ENCODE peak calls at places on chromosome 6, in ten cellular contexts. One of them, this sample, is unnamed.

GRCh38 chr6:97626586-97627441 is 343.8 kb upstream of the MMS22L start:
- DNase-seq in stimulated activated CD4-positive, alpha-beta T cell treated with anti-CD3 and anti-CD28 coated beads, Interleukin-4, amount 100 ng/mL, for 24 hours: no peak
- DNase-seq in GM12864: no peak
- DNase-seq in IMR-90: peak
- DNase-seq in EH: no peak
- DNase-seq in iPS-NIHi11: no peak
- DNase-seq in Right ventricle myocardium inferior: no peak
- DNase-seq in endothelial cell of umbilical vein: no peak
- DNase-seq in effector CD4-positive, alpha-beta T cell: no peak
- DNase-seq in ACHN: peak
- DNase-seq in this sample: no peak

GRCh38 chr6:101402618-101403002 is 9.1 kb downstream of the GRIK2 start:
- DNase-seq in stimulated activated CD4-positive, alpha-beta T cell treated with anti-CD3 and anti-CD28 coated beads, Interleukin-4, amount 100 ng/mL, for 24 hours: no peak
- DNase-seq in GM12864: no peak
- DNase-seq in IMR-90: no peak
- DNase-seq in EH: peak
- DNase-seq in iPS-NIHi11: peak
- DNase-seq in Right ventricle myocardium inferior: no peak
- DNase-seq in endothelial cell of umbilical vein: no peak
- DNase-seq in effector CD4-positive, alpha-beta T cell: no peak
- DNase-seq in ACHN: no peak
- DNase-seq in this sample: no peak

GRCh38 chr6:151016107-151016506 is 150.6 kb downstream of the MTHFD1L start:
- DNase-seq in stimulated activated CD4-positive, alpha-beta T cell treated with anti-CD3 and anti-CD28 coated beads, Interleukin-4, amount 100 ng/mL, for 24 hours: no peak
- DNase-seq in GM12864: no peak
- DNase-seq in IMR-90: no peak
- DNase-seq in EH: no peak
- DNase-seq in iPS-NIHi11: no peak
- DNase-seq in Right ventricle myocardium inferior: no peak
- DNase-seq in endothelial cell of umbilical vein: no peak
- DNase-seq in effector CD4-positive, alpha-beta T cell: no peak
- DNase-seq in ACHN: no peak
- DNase-seq in this sample: no peak

GRCh38 chr6:7978736-7979135 is 68.1 kb upstream of the TXNDC5 start:
- DNase-seq in stimulated activated CD4-positive, alpha-beta T cell treated with anti-CD3 and anti-CD28 coated beads, Interleukin-4, amount 100 ng/mL, for 24 hours: no peak
- DNase-seq in GM12864: peak
- DNase-seq in IMR-90: no peak
- DNase-seq in EH: no peak
- DNase-seq in iPS-NIHi11: no peak
- DNase-seq in Right ventricle myocardium inferior: no peak
- DNase-seq in endothelial cell of umbilical vein: no peak
- DNase-seq in effector CD4-positive, alpha-beta T cell: no peak
- DNase-seq in ACHN: peak
- DNase-seq in this sample: no peak

GRCh38 chr6:44332585-44332984 is 9.9 kb upstream of the SPATS1 start:
- DNase-seq in stimulated activated CD4-positive, alpha-beta T cell treated with anti-CD3 and anti-CD28 coated beads, Interleukin-4, amount 100 ng/mL, for 24 hours: no peak
- DNase-seq in GM12864: no peak
- DNase-seq in IMR-90: peak
- DNase-seq in EH: peak
- DNase-seq in iPS-NIHi11: no peak
- DNase-seq in Right ventricle myocardium inferior: no peak
- DNase-seq in endothelial cell of umbilical vein: no peak
- DNase-seq in effector CD4-positive, alpha-beta T cell: no peak
- DNase-seq in ACHN: no peak
- DNase-seq in this sample: no peak

GRCh38 chr6:104768906-104769305 is 90.8 kb downstream of the HACE1 start:
- DNase-seq in stimulated activated CD4-positive, alpha-beta T cell treated with anti-CD3 and anti-CD28 coated beads, Interleukin-4, amount 100 ng/mL, for 24 hours: no peak
- DNase-seq in GM12864: no peak
- DNase-seq in IMR-90: no peak
- DNase-seq in EH: no peak
- DNase-seq in iPS-NIHi11: no peak
- DNase-seq in Right ventricle myocardium inferior: no peak
- DNase-seq in endothelial cell of umbilical vein: no peak
- DNase-seq in effector CD4-positive, alpha-beta T cell: no peak
- DNase-seq in ACHN: no peak
- DNase-seq in this sample: no peak

GRCh38 chr6:34179106-34179720 is 33.3 kb upstream of the GRM4 start:
- DNase-seq in stimulated activated CD4-positive, alpha-beta T cell treated with anti-CD3 and anti-CD28 coated beads, Interleukin-4, amount 100 ng/mL, for 24 hours: no peak
- DNase-seq in GM12864: no peak
- DNase-seq in IMR-90: no peak
- DNase-seq in EH: no peak
- DNase-seq in iPS-NIHi11: no peak
- DNase-seq in Right ventricle myocardium inferior: no peak
- DNase-seq in endothelial cell of umbilical vein: no peak
- DNase-seq in effector CD4-positive, alpha-beta T cell: no peak
- DNase-seq in ACHN: no peak
- DNase-seq in this sample: no peak

GRCh38 chr6:144377586-144377985 is 92.5 kb downstream of the UTRN start:
- DNase-seq in stimulated activated CD4-positive, alpha-beta T cell treated with anti-CD3 and anti-CD28 coated beads, Interleukin-4, amount 100 ng/mL, for 24 hours: no peak
- DNase-seq in GM12864: no peak
- DNase-seq in IMR-90: peak
- DNase-seq in EH: peak
- DNase-seq in iPS-NIHi11: no peak
- DNase-seq in Right ventricle myocardium inferior: no peak
- DNase-seq in endothelial cell of umbilical vein: peak
- DNase-seq in effector CD4-positive, alpha-beta T cell: no peak
- DNase-seq in ACHN: no peak
- DNase-seq in this sample: no peak

GRCh38 chr6:134621858-134622257 is 303.9 kb upstream of the SGK1 start:
- DNase-seq in stimulated activated CD4-positive, alpha-beta T cell treated with anti-CD3 and anti-CD28 coated beads, Interleukin-4, amount 100 ng/mL, for 24 hours: no peak
- DNase-seq in GM12864: no peak
- DNase-seq in IMR-90: peak
- DNase-seq in EH: no peak
- DNase-seq in iPS-NIHi11: no peak
- DNase-seq in Right ventricle myocardium inferior: no peak
- DNase-seq in endothelial cell of umbilical vein: no peak
- DNase-seq in effector CD4-positive, alpha-beta T cell: no peak
- DNase-seq in ACHN: no peak
- DNase-seq in this sample: no peak

GRCh38 chr6:157034433-157035230 is 257.5 kb downstream of the ARID1B start:
- DNase-seq in stimulated activated CD4-positive, alpha-beta T cell treated with anti-CD3 and anti-CD28 coated beads, Interleukin-4, amount 100 ng/mL, for 24 hours: no peak
- DNase-seq in GM12864: no peak
- DNase-seq in IMR-90: peak
- DNase-seq in EH: peak
- DNase-seq in iPS-NIHi11: no peak
- DNase-seq in Right ventricle myocardium inferior: no peak
- DNase-seq in endothelial cell of umbilical vein: peak
- DNase-seq in effector CD4-positive, alpha-beta T cell: no peak
- DNase-seq in ACHN: peak
- DNase-seq in this sample: no peak

GRCh38 chr6:97867177-97867576 is 584.2 kb upstream of the MMS22L start:
- DNase-seq in stimulated activated CD4-positive, alpha-beta T cell treated with anti-CD3 and anti-CD28 coated beads, Interleukin-4, amount 100 ng/mL, for 24 hours: no peak
- DNase-seq in GM12864: no peak
- DNase-seq in IMR-90: no peak
- DNase-seq in EH: no peak
- DNase-seq in iPS-NIHi11: no peak
- DNase-seq in Right ventricle myocardium inferior: no peak
- DNase-seq in endothelial cell of umbilical vein: no peak
- DNase-seq in effector CD4-positive, alpha-beta T cell: no peak
- DNase-seq in ACHN: no peak
- DNase-seq in this sample: no peak

GRCh38 chr6:83430606-83431544 is at the start of gene ME1:
- DNase-seq in stimulated activated CD4-positive, alpha-beta T cell treated with anti-CD3 and anti-CD28 coated beads, Interleukin-4, amount 100 ng/mL, for 24 hours: no peak
- DNase-seq in GM12864: no peak
- DNase-seq in IMR-90: peak
- DNase-seq in EH: peak
- DNase-seq in iPS-NIHi11: peak
- DNase-seq in Right ventricle myocardium inferior: peak
- DNase-seq in endothelial cell of umbilical vein: peak
- DNase-seq in effector CD4-positive, alpha-beta T cell: no peak
- DNase-seq in ACHN: peak
- DNase-seq in this sample: no peak

GRCh38 chr6:137013738-137014602 is 30.8 kb downstream of the IL20RA start:
- DNase-seq in stimulated activated CD4-positive, alpha-beta T cell treated with anti-CD3 and anti-CD28 coated beads, Interleukin-4, amount 100 ng/mL, for 24 hours: no peak
- DNase-seq in GM12864: no peak
- DNase-seq in IMR-90: peak
- DNase-seq in EH: peak
- DNase-seq in iPS-NIHi11: peak
- DNase-seq in Right ventricle myocardium inferior: no peak
- DNase-seq in endothelial cell of umbilical vein: peak
- DNase-seq in effector CD4-positive, alpha-beta T cell: no peak
- DNase-seq in ACHN: peak
- DNase-seq in this sample: no peak

GRCh38 chr6:99434702-99435530 is 9.8 kb upstream of the PNISR start:
- DNase-seq in stimulated activated CD4-positive, alpha-beta T cell treated with anti-CD3 and anti-CD28 coated beads, Interleukin-4, amount 100 ng/mL, for 24 hours: no peak
- DNase-seq in GM12864: no peak
- DNase-seq in IMR-90: peak
- DNase-seq in EH: peak
- DNase-seq in iPS-NIHi11: peak
- DNase-seq in Right ventricle myocardium inferior: no peak
- DNase-seq in endothelial cell of umbilical vein: peak
- DNase-seq in effector CD4-positive, alpha-beta T cell: no peak
- DNase-seq in ACHN: peak
- DNase-seq in this sample: no peak

GRCh38 chr6:131135244-131136020 is at the start of gene AKAP7:
- DNase-seq in stimulated activated CD4-positive, alpha-beta T cell treated with anti-CD3 and anti-CD28 coated beads, Interleukin-4, amount 100 ng/mL, for 24 hours: peak
- DNase-seq in GM12864: no peak
- DNase-seq in IMR-90: peak
- DNase-seq in EH: peak
- DNase-seq in iPS-NIHi11: peak
- DNase-seq in Right ventricle myocardium inferior: peak
- DNase-seq in endothelial cell of umbilical vein: peak
- DNase-seq in effector CD4-positive, alpha-beta T cell: peak
- DNase-seq in ACHN: peak
- DNase-seq in this sample: peak

GRCh38 chr6:101392561-101393230 is 812 bp upstream of the GRIK2 start:
- DNase-seq in stimulated activated CD4-positive, alpha-beta T cell treated with anti-CD3 and anti-CD28 coated beads, Interleukin-4, amount 100 ng/mL, for 24 hours: no peak
- DNase-seq in GM12864: no peak
- DNase-seq in IMR-90: no peak
- DNase-seq in EH: peak
- DNase-seq in iPS-NIHi11: peak
- DNase-seq in Right ventricle myocardium inferior: no peak
- DNase-seq in endothelial cell of umbilical vein: no peak
- DNase-seq in effector CD4-positive, alpha-beta T cell: no peak
- DNase-seq in ACHN: no peak
- DNase-seq in this sample: no peak

GRCh38 chr6:157120523-157121232 is 202.6 kb downstream of the TMEM242 start:
- DNase-seq in stimulated activated CD4-positive, alpha-beta T cell treated with anti-CD3 and anti-CD28 coated beads, Interleukin-4, amount 100 ng/mL, for 24 hours: no peak
- DNase-seq in GM12864: no peak
- DNase-seq in IMR-90: no peak
- DNase-seq in EH: no peak
- DNase-seq in iPS-NIHi11: no peak
- DNase-seq in Right ventricle myocardium inferior: no peak
- DNase-seq in endothelial cell of umbilical vein: no peak
- DNase-seq in effector CD4-positive, alpha-beta T cell: no peak
- DNase-seq in ACHN: no peak
- DNase-seq in this sample: no peak

GRCh38 chr6:166351715-166352285 is 9.5 kb upstream of the SFT2D1 start:
- DNase-seq in stimulated activated CD4-positive, alpha-beta T cell treated with anti-CD3 and anti-CD28 coated beads, Interleukin-4, amount 100 ng/mL, for 24 hours: no peak
- DNase-seq in GM12864: peak
- DNase-seq in IMR-90: no peak
- DNase-seq in EH: peak
- DNase-seq in iPS-NIHi11: peak
- DNase-seq in Right ventricle myocardium inferior: no peak
- DNase-seq in endothelial cell of umbilical vein: no peak
- DNase-seq in effector CD4-positive, alpha-beta T cell: no peak
- DNase-seq in ACHN: no peak
- DNase-seq in this sample: no peak

GRCh38 chr6:148842631-148843030 is 95.8 kb downstream of the UST start:
- DNase-seq in stimulated activated CD4-positive, alpha-beta T cell treated with anti-CD3 and anti-CD28 coated beads, Interleukin-4, amount 100 ng/mL, for 24 hours: no peak
- DNase-seq in GM12864: no peak
- DNase-seq in IMR-90: no peak
- DNase-seq in EH: no peak
- DNase-seq in iPS-NIHi11: no peak
- DNase-seq in Right ventricle myocardium inferior: no peak
- DNase-seq in endothelial cell of umbilical vein: no peak
- DNase-seq in effector CD4-positive, alpha-beta T cell: no peak
- DNase-seq in ACHN: no peak
- DNase-seq in this sample: no peak

GRCh38 chr6:126307859-126308258 is 32.1 kb upstream of the CENPW start:
- DNase-seq in stimulated activated CD4-positive, alpha-beta T cell treated with anti-CD3 and anti-CD28 coated beads, Interleukin-4, amount 100 ng/mL, for 24 hours: no peak
- DNase-seq in GM12864: no peak
- DNase-seq in IMR-90: peak
- DNase-seq in EH: peak
- DNase-seq in iPS-NIHi11: no peak
- DNase-seq in Right ventricle myocardium inferior: no peak
- DNase-seq in endothelial cell of umbilical vein: peak
- DNase-seq in effector CD4-positive, alpha-beta T cell: no peak
- DNase-seq in ACHN: no peak
- DNase-seq in this sample: no peak

GRCh38 chr6:24330137-24330732 is 27.6 kb downstream of the DCDC2 start:
- DNase-seq in stimulated activated CD4-positive, alpha-beta T cell treated with anti-CD3 and anti-CD28 coated beads, Interleukin-4, amount 100 ng/mL, for 24 hours: no peak
- DNase-seq in GM12864: no peak
- DNase-seq in IMR-90: no peak
- DNase-seq in EH: no peak
- DNase-seq in iPS-NIHi11: no peak
- DNase-seq in Right ventricle myocardium inferior: no peak
- DNase-seq in endothelial cell of umbilical vein: no peak
- DNase-seq in effector CD4-positive, alpha-beta T cell: no peak
- DNase-seq in ACHN: peak
- DNase-seq in this sample: no peak

GRCh38 chr6:5728726-5729434 is 277.8 kb downstream of the NRN1 start:
- DNase-seq in stimulated activated CD4-positive, alpha-beta T cell treated with anti-CD3 and anti-CD28 coated beads, Interleukin-4, amount 100 ng/mL, for 24 hours: no peak
- DNase-seq in GM12864: no peak
- DNase-seq in IMR-90: peak
- DNase-seq in EH: peak
- DNase-seq in iPS-NIHi11: no peak
- DNase-seq in Right ventricle myocardium inferior: no peak
- DNase-seq in endothelial cell of umbilical vein: peak
- DNase-seq in effector CD4-positive, alpha-beta T cell: no peak
- DNase-seq in ACHN: no peak
- DNase-seq in this sample: no peak

GRCh38 chr6:55445648-55446204 is 118.5 kb downstream of the GFRAL start:
- DNase-seq in stimulated activated CD4-positive, alpha-beta T cell treated with anti-CD3 and anti-CD28 coated beads, Interleukin-4, amount 100 ng/mL, for 24 hours: no peak
- DNase-seq in GM12864: no peak
- DNase-seq in IMR-90: peak
- DNase-seq in EH: peak
- DNase-seq in iPS-NIHi11: peak
- DNase-seq in Right ventricle myocardium inferior: no peak
- DNase-seq in endothelial cell of umbilical vein: peak
- DNase-seq in effector CD4-positive, alpha-beta T cell: no peak
- DNase-seq in ACHN: peak
- DNase-seq in this sample: no peak

GRCh38 chr6:161417712-161418457 is 144.0 kb upstream of the AGPAT4 start:
- DNase-seq in stimulated activated CD4-positive, alpha-beta T cell treated with anti-CD3 and anti-CD28 coated beads, Interleukin-4, amount 100 ng/mL, for 24 hours: no peak
- DNase-seq in GM12864: no peak
- DNase-seq in IMR-90: peak
- DNase-seq in EH: peak
- DNase-seq in iPS-NIHi11: no peak
- DNase-seq in Right ventricle myocardium inferior: peak
- DNase-seq in endothelial cell of umbilical vein: no peak
- DNase-seq in effector CD4-positive, alpha-beta T cell: no peak
- DNase-seq in ACHN: peak
- DNase-seq in this sample: no peak

GRCh38 chr6:56279346-56280080 is 32.1 kb upstream of the COL21A1 start:
- DNase-seq in stimulated activated CD4-positive, alpha-beta T cell treated with anti-CD3 and anti-CD28 coated beads, Interleukin-4, amount 100 ng/mL, for 24 hours: no peak
- DNase-seq in GM12864: no peak
- DNase-seq in IMR-90: no peak
- DNase-seq in EH: no peak
- DNase-seq in iPS-NIHi11: no peak
- DNase-seq in Right ventricle myocardium inferior: no peak
- DNase-seq in endothelial cell of umbilical vein: peak
- DNase-seq in effector CD4-positive, alpha-beta T cell: no peak
- DNase-seq in ACHN: peak
- DNase-seq in this sample: no peak

GRCh38 chr6:133854633-133855598 is 34.0 kb upstream of the TCF21 start:
- DNase-seq in stimulated activated CD4-positive, alpha-beta T cell treated with anti-CD3 and anti-CD28 coated beads, Interleukin-4, amount 100 ng/mL, for 24 hours: no peak
- DNase-seq in GM12864: no peak
- DNase-seq in IMR-90: no peak
- DNase-seq in EH: peak
- DNase-seq in iPS-NIHi11: peak
- DNase-seq in Right ventricle myocardium inferior: no peak
- DNase-seq in endothelial cell of umbilical vein: no peak
- DNase-seq in effector CD4-positive, alpha-beta T cell: no peak
- DNase-seq in ACHN: no peak
- DNase-seq in this sample: no peak

GRCh38 chr6:73739097-73739496 is 43.1 kb downstream of the CD109 start:
- DNase-seq in stimulated activated CD4-positive, alpha-beta T cell treated with anti-CD3 and anti-CD28 coated beads, Interleukin-4, amount 100 ng/mL, for 24 hours: no peak
- DNase-seq in GM12864: no peak
- DNase-seq in IMR-90: peak
- DNase-seq in EH: peak
- DNase-seq in iPS-NIHi11: peak
- DNase-seq in Right ventricle myocardium inferior: no peak
- DNase-seq in endothelial cell of umbilical vein: peak
- DNase-seq in effector CD4-positive, alpha-beta T cell: peak
- DNase-seq in ACHN: peak
- DNase-seq in this sample: no peak

GRCh38 chr6:108876929-108877775 is 28.9 kb downstream of the ARMC2 start:
- DNase-seq in stimulated activated CD4-positive, alpha-beta T cell treated with anti-CD3 and anti-CD28 coated beads, Interleukin-4, amount 100 ng/mL, for 24 hours: no peak
- DNase-seq in GM12864: no peak
- DNase-seq in IMR-90: peak
- DNase-seq in EH: peak
- DNase-seq in iPS-NIHi11: no peak
- DNase-seq in Right ventricle myocardium inferior: no peak
- DNase-seq in endothelial cell of umbilical vein: no peak
- DNase-seq in effector CD4-positive, alpha-beta T cell: no peak
- DNase-seq in ACHN: no peak
- DNase-seq in this sample: no peak